ENCODE peak calls at places on chromosome 11, in seven cellular contexts. One of them, this sample, is unnamed.

GRCh38 chr11:102120006-102120405 is 9.8 kb downstream of the YAP1 start:
- DNase-seq in naive thymus-derived CD4-positive, alpha-beta T cell: no peak
- DNase-seq in dorsolateral prefrontal cortex: no peak
- DNase-seq in sigmoid colon: no peak
- DNase-seq in ovary: no peak
- DNase-seq in transverse colon: no peak
- DNase-seq in colonic mucosa: no peak
- DNase-seq in this sample: no peak

GRCh38 chr11:118694771-118695170 is 15.3 kb upstream of the TREH start:
- DNase-seq in ovary: no peak
- DNase-seq in naive thymus-derived CD4-positive, alpha-beta T cell: no peak
- DNase-seq in sigmoid colon: no peak
- DNase-seq in colonic mucosa: no peak
- DNase-seq in dorsolateral prefrontal cortex: no peak
- DNase-seq in transverse colon: no peak
- DNase-seq in this sample: no peak

GRCh38 chr11:8707541-8708270 is 25.1 kb downstream of the RPL27A start:
- DNase-seq in colonic mucosa: no peak
- DNase-seq in dorsolateral prefrontal cortex: peak
- DNase-seq in naive thymus-derived CD4-positive, alpha-beta T cell: no peak
- DNase-seq in transverse colon: peak
- DNase-seq in ovary: peak
- DNase-seq in sigmoid colon: peak
- DNase-seq in this sample: peak

GRCh38 chr11:30422828-30423648 is 100.1 kb downstream of the ARL14EP start:
- DNase-seq in transverse colon: peak
- DNase-seq in colonic mucosa: peak
- DNase-seq in dorsolateral prefrontal cortex: no peak
- DNase-seq in ovary: no peak
- DNase-seq in naive thymus-derived CD4-positive, alpha-beta T cell: no peak
- DNase-seq in sigmoid colon: no peak
- DNase-seq in this sample: no peak

GRCh38 chr11:58963551-58964075 is 24.3 kb downstream of the GLYATL1 start:
- DNase-seq in colonic mucosa: no peak
- DNase-seq in naive thymus-derived CD4-positive, alpha-beta T cell: no peak
- DNase-seq in sigmoid colon: no peak
- DNase-seq in dorsolateral prefrontal cortex: no peak
- DNase-seq in transverse colon: no peak
- DNase-seq in ovary: no peak
- DNase-seq in this sample: no peak

GRCh38 chr11:68040121-68040956 is 1.5 kb downstream of the TCIRG1 start:
- DNase-seq in naive thymus-derived CD4-positive, alpha-beta T cell: peak
- DNase-seq in transverse colon: peak
- DNase-seq in dorsolateral prefrontal cortex: no peak
- DNase-seq in colonic mucosa: peak
- DNase-seq in sigmoid colon: peak
- DNase-seq in ovary: peak
- DNase-seq in this sample: no peak

GRCh38 chr11:46413755-46414465 is 22.3 kb upstream of the CHRM4 start:
- DNase-seq in colonic mucosa: no peak
- DNase-seq in sigmoid colon: no peak
- DNase-seq in naive thymus-derived CD4-positive, alpha-beta T cell: no peak
- DNase-seq in transverse colon: no peak
- DNase-seq in dorsolateral prefrontal cortex: no peak
- DNase-seq in ovary: no peak
- DNase-seq in this sample: no peak

GRCh38 chr11:67277231-67277961 is 11.1 kb downstream of the GRK2 start:
- DNase-seq in dorsolateral prefrontal cortex: peak
- DNase-seq in ovary: peak
- DNase-seq in transverse colon: peak
- DNase-seq in naive thymus-derived CD4-positive, alpha-beta T cell: peak
- DNase-seq in sigmoid colon: peak
- DNase-seq in colonic mucosa: peak
- DNase-seq in this sample: peak

GRCh38 chr11:6418958-6419611 is at the start of gene APBB1:
- DNase-seq in dorsolateral prefrontal cortex: peak
- DNase-seq in naive thymus-derived CD4-positive, alpha-beta T cell: peak
- DNase-seq in transverse colon: peak
- DNase-seq in colonic mucosa: peak
- DNase-seq in sigmoid colon: peak
- DNase-seq in ovary: peak
- DNase-seq in this sample: peak

GRCh38 chr11:110077866-110078325 is 15.3 kb upstream of the ZC3H12C start:
- DNase-seq in ovary: no peak
- DNase-seq in transverse colon: no peak
- DNase-seq in naive thymus-derived CD4-positive, alpha-beta T cell: peak
- DNase-seq in colonic mucosa: no peak
- DNase-seq in sigmoid colon: no peak
- DNase-seq in dorsolateral prefrontal cortex: no peak
- DNase-seq in this sample: no peak

GRCh38 chr11:8649361-8649760 is 33.1 kb downstream of the TRIM66 start:
- DNase-seq in naive thymus-derived CD4-positive, alpha-beta T cell: no peak
- DNase-seq in sigmoid colon: no peak
- DNase-seq in colonic mucosa: no peak
- DNase-seq in dorsolateral prefrontal cortex: no peak
- DNase-seq in ovary: no peak
- DNase-seq in transverse colon: no peak
- DNase-seq in this sample: no peak

GRCh38 chr11:113603277-113604059 is 102.6 kb downstream of the TMPRSS5 start:
- DNase-seq in ovary: no peak
- DNase-seq in sigmoid colon: no peak
- DNase-seq in dorsolateral prefrontal cortex: no peak
- DNase-seq in naive thymus-derived CD4-positive, alpha-beta T cell: no peak
- DNase-seq in transverse colon: no peak
- DNase-seq in colonic mucosa: no peak
- DNase-seq in this sample: peak

GRCh38 chr11:73360743-73361369 is 15.3 kb upstream of the RELT start:
- DNase-seq in transverse colon: no peak
- DNase-seq in ovary: no peak
- DNase-seq in colonic mucosa: no peak
- DNase-seq in naive thymus-derived CD4-positive, alpha-beta T cell: no peak
- DNase-seq in sigmoid colon: no peak
- DNase-seq in dorsolateral prefrontal cortex: no peak
- DNase-seq in this sample: no peak

GRCh38 chr11:10066441-10066840 is 227.6 kb downstream of the SBF2 start:
- DNase-seq in naive thymus-derived CD4-positive, alpha-beta T cell: no peak
- DNase-seq in colonic mucosa: no peak
- DNase-seq in ovary: no peak
- DNase-seq in sigmoid colon: no peak
- DNase-seq in dorsolateral prefrontal cortex: no peak
- DNase-seq in transverse colon: no peak
- DNase-seq in this sample: no peak

GRCh38 chr11:58900479-58901420 is 38.5 kb upstream of the GLYATL1 start:
- DNase-seq in colonic mucosa: peak
- DNase-seq in ovary: no peak
- DNase-seq in sigmoid colon: no peak
- DNase-seq in naive thymus-derived CD4-positive, alpha-beta T cell: peak
- DNase-seq in transverse colon: peak
- DNase-seq in dorsolateral prefrontal cortex: peak
- DNase-seq in this sample: peak

DNA sequence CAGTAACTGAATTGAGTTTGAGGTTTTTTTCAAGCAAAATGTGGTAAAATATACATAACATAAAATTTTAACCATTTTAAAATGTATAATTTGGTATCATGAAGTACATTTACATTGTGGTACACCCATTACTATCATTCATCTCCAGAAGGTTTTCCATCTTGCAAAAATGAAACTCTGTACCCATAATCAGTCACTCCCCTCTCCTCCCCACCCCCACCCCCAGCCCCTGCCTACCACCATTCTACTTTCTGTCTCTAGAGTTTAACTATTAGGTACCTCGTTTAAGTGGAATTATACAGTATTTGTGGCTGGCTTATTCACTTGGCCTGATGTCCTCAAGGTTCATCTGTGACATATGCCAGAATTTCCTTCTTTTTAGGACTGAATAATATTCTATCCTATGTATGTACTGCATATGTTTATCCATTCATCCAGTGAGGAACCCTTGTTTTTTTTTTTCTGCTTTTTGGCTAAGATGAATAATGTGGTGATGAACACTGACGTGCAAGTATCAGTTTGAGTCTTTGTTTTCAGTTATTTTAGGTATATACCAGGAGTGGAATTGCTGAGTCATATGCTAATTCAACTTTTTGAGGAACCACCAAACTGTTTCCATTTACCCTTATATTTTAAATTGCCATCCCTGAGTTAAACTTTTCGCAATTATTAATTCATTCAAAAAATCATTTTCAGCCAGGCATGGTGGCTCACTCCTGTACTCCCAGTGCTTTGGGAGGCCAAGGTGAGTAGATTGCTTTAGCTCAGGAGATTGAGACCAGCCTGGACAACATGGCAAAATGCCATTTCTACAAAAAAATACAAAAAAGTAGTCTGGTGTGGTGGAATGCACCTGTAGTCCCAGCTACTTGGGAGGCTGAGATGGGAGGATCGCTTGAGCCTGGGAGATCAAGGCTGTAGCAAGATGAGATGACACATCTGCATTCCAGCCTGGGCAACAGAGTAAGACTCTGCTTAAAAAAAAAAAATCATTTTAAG is 64.1 kb downstream of the MICAL2 start:
- DNase-seq in sigmoid colon: no peak
- DNase-seq in ovary: no peak
- DNase-seq in dorsolateral prefrontal cortex: no peak
- DNase-seq in transverse colon: no peak
- DNase-seq in naive thymus-derived CD4-positive, alpha-beta T cell: peak
- DNase-seq in colonic mucosa: no peak
- DNase-seq in this sample: no peak
- H3K27ac ChIP-seq in sigmoid colon: peak
- H3K27ac ChIP-seq in ovary: no peak
- H3K27ac ChIP-seq in dorsolateral prefrontal cortex: no peak
- H3K27ac ChIP-seq in transverse colon: no peak
- H3K27ac ChIP-seq in naive thymus-derived CD4-positive, alpha-beta T cell: no peak
- H3K27ac ChIP-seq in colonic mucosa: no peak
- H3K27ac ChIP-seq in this sample: no peak

GRCh38 chr11:60942970-60943565 is 8.9 kb downstream of the SLC15A3 start:
- DNase-seq in colonic mucosa: peak
- DNase-seq in sigmoid colon: no peak
- DNase-seq in transverse colon: peak
- DNase-seq in ovary: no peak
- DNase-seq in naive thymus-derived CD4-positive, alpha-beta T cell: no peak
- DNase-seq in dorsolateral prefrontal cortex: no peak
- DNase-seq in this sample: no peak

GRCh38 chr11:60941371-60942119 is 10.4 kb downstream of the SLC15A3 start:
- DNase-seq in dorsolateral prefrontal cortex: no peak
- DNase-seq in naive thymus-derived CD4-positive, alpha-beta T cell: no peak
- DNase-seq in colonic mucosa: no peak
- DNase-seq in sigmoid colon: no peak
- DNase-seq in ovary: no peak
- DNase-seq in transverse colon: no peak
- DNase-seq in this sample: no peak

GRCh38 chr11:60939828-60940227 is 12.1 kb downstream of the SLC15A3 start:
- DNase-seq in naive thymus-derived CD4-positive, alpha-beta T cell: no peak
- DNase-seq in sigmoid colon: no peak
- DNase-seq in transverse colon: no peak
- DNase-seq in dorsolateral prefrontal cortex: no peak
- DNase-seq in colonic mucosa: no peak
- DNase-seq in ovary: no peak
- DNase-seq in this sample: no peak

GRCh38 chr11:60944504-60945294 is 7.3 kb downstream of the SLC15A3 start:
- DNase-seq in naive thymus-derived CD4-positive, alpha-beta T cell: no peak
- DNase-seq in ovary: no peak
- DNase-seq in transverse colon: no peak
- DNase-seq in sigmoid colon: no peak
- DNase-seq in dorsolateral prefrontal cortex: no peak
- DNase-seq in colonic mucosa: no peak
- DNase-seq in this sample: no peak

DNA sequence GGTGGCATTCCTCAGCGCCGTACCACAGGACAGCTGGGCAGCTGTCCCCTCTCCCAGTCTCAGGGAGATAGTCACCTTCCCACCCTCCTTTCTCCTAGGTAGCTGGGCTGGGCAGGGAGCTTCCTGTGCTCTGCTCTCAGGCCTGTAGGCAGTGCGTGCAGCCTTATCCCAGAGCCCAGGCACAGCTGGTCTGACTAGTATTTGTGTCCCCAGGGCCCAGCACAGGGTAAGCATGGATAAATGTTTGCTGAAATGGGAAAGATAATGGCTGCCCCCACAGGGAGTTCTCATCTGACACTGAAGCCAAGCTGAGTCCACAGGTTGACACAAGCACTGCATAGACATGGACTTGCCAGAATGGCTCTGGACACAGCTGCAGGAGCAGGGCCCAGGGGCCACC is 9.8 kb downstream of the SLC15A3 start:
- DNase-seq in ovary: no peak
- DNase-seq in dorsolateral prefrontal cortex: no peak
- DNase-seq in sigmoid colon: no peak
- DNase-seq in naive thymus-derived CD4-positive, alpha-beta T cell: no peak
- DNase-seq in transverse colon: no peak
- DNase-seq in colonic mucosa: no peak
- DNase-seq in this sample: no peak
- H3K27ac ChIP-seq in ovary: no peak
- H3K27ac ChIP-seq in dorsolateral prefrontal cortex: no peak
- H3K27ac ChIP-seq in sigmoid colon: no peak
- H3K27ac ChIP-seq in naive thymus-derived CD4-positive, alpha-beta T cell: no peak
- H3K27ac ChIP-seq in transverse colon: no peak
- H3K27ac ChIP-seq in colonic mucosa: no peak
- H3K27ac ChIP-seq in this sample: no peak

DNA sequence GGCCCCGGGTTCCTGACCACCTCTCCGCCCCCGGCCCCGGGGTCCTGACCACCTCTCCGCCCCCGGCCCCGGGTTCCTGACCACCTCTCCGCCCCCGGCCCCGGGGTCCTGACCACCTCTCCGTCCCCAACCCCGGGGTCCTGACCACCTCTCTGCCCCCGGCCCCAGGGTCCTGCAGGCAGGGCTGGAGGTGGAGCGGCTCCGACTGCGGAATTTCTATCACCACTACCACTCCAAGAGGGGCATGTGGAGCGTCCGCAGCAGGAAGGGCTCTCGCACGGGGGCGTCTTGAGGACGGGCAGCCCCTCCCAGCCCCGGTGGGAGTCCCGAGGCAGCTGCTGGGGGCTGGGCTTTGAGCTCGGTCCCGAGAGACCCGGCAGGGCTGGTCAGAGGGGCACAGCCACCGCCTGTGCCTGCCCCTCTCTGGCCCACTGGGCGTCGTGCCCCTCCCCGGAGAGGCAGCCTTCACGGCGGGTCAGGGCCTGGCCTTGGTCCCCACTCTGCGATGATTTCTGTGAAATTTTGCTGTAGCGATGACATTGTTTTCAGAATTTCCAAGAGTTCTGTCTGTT is 12.3 kb downstream of the B4GALNT4 start:
- DNase-seq in colonic mucosa: no peak
- DNase-seq in ovary: no peak
- DNase-seq in transverse colon: no peak
- DNase-seq in dorsolateral prefrontal cortex: no peak
- DNase-seq in naive thymus-derived CD4-positive, alpha-beta T cell: no peak
- DNase-seq in sigmoid colon: no peak
- DNase-seq in this sample: no peak
- H3K27ac ChIP-seq in colonic mucosa: no peak
- H3K27ac ChIP-seq in ovary: no peak
- H3K27ac ChIP-seq in transverse colon: no peak
- H3K27ac ChIP-seq in dorsolateral prefrontal cortex: no peak
- H3K27ac ChIP-seq in naive thymus-derived CD4-positive, alpha-beta T cell: no peak
- H3K27ac ChIP-seq in sigmoid colon: no peak
- H3K27ac ChIP-seq in this sample: no peak

DNA sequence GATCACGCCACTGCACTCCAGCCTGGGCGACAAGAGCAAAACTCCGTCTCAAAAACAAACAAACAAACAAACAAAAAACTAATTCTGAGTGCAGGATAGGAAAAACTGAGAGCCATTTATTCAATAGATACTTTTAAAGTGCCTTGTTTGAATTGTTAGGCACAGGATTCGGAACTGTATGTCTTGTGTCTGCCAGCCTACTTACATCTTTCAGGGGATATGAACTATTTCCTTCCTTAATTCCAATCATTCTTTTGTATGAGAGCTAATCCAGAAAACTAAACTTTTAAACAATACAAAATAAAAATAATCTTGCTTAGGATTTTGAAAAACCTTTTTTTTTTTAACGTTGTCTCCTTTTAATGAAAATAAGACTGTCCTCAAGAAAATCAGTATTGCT is 12.6 kb downstream of the UVRAG start:
- DNase-seq in ovary: no peak
- DNase-seq in colonic mucosa: no peak
- DNase-seq in naive thymus-derived CD4-positive, alpha-beta T cell: no peak
- DNase-seq in sigmoid colon: no peak
- DNase-seq in transverse colon: no peak
- DNase-seq in dorsolateral prefrontal cortex: no peak
- DNase-seq in this sample: no peak
- H3K27ac ChIP-seq in ovary: no peak
- H3K27ac ChIP-seq in colonic mucosa: no peak
- H3K27ac ChIP-seq in naive thymus-derived CD4-positive, alpha-beta T cell: no peak
- H3K27ac ChIP-seq in sigmoid colon: peak
- H3K27ac ChIP-seq in transverse colon: peak
- H3K27ac ChIP-seq in dorsolateral prefrontal cortex: no peak
- H3K27ac ChIP-seq in this sample: no peak

This sample was measured in substantia nigra.